ENCODE peak calls at places on chromosomes 7 and 10, in eight cellular contexts. One of them, this sample, is unnamed.

GRCh38 chr7:91165846-91166230 is 98.4 kb upstream of the FZD1 start:
- DNase-seq in memory B cell: no peak
- DNase-seq in NCI-H1417: no peak
- DNase-seq in activated effector memory CD4-positive, alpha-beta T cell treated with anti-CD3 and anti-CD28 coated beads, Interleukin-2, amount 50 U/mL, for 16 hours: no peak
- DNase-seq in HuH-7: no peak
- DNase-seq in small intestine: no peak
- DNase-seq in adrenal gland: no peak
- DNase-seq in nucleus accumbens: no peak
- DNase-seq in this sample: no peak

GRCh38 chr10:86248062-86248461 is 118.5 kb downstream of the GRID1 start:
- DNase-seq in nucleus accumbens: no peak
- DNase-seq in NCI-H1417: no peak
- DNase-seq in memory B cell: no peak
- DNase-seq in HuH-7: no peak
- DNase-seq in activated effector memory CD4-positive, alpha-beta T cell treated with anti-CD3 and anti-CD28 coated beads, Interleukin-2, amount 50 U/mL, for 16 hours: no peak
- DNase-seq in adrenal gland: no peak
- DNase-seq in small intestine: no peak
- DNase-seq in this sample: no peak

GRCh38 chr7:12941512-12941911 is 254.1 kb downstream of the ARL4A start:
- DNase-seq in HuH-7: no peak
- DNase-seq in adrenal gland: no peak
- DNase-seq in activated effector memory CD4-positive, alpha-beta T cell treated with anti-CD3 and anti-CD28 coated beads, Interleukin-2, amount 50 U/mL, for 16 hours: no peak
- DNase-seq in NCI-H1417: no peak
- DNase-seq in memory B cell: no peak
- DNase-seq in small intestine: no peak
- DNase-seq in nucleus accumbens: no peak
- DNase-seq in this sample: no peak

GRCh38 chr7:132179681-132180080 is 396.6 kb downstream of the PLXNA4 start:
- DNase-seq in adrenal gland: no peak
- DNase-seq in activated effector memory CD4-positive, alpha-beta T cell treated with anti-CD3 and anti-CD28 coated beads, Interleukin-2, amount 50 U/mL, for 16 hours: no peak
- DNase-seq in small intestine: no peak
- DNase-seq in NCI-H1417: no peak
- DNase-seq in HuH-7: no peak
- DNase-seq in memory B cell: no peak
- DNase-seq in nucleus accumbens: no peak
- DNase-seq in this sample: no peak

GRCh38 chr7:102813256-102814024 is 64.6 kb downstream of the FAM185A start:
- DNase-seq in nucleus accumbens: no peak
- DNase-seq in small intestine: no peak
- DNase-seq in adrenal gland: no peak
- DNase-seq in NCI-H1417: no peak
- DNase-seq in memory B cell: no peak
- DNase-seq in activated effector memory CD4-positive, alpha-beta T cell treated with anti-CD3 and anti-CD28 coated beads, Interleukin-2, amount 50 U/mL, for 16 hours: no peak
- DNase-seq in HuH-7: no peak
- DNase-seq in this sample: peak

GRCh38 chr7:139646566-139646965 is 123.1 kb downstream of the CLEC2L start:
- DNase-seq in HuH-7: no peak
- DNase-seq in adrenal gland: no peak
- DNase-seq in activated effector memory CD4-positive, alpha-beta T cell treated with anti-CD3 and anti-CD28 coated beads, Interleukin-2, amount 50 U/mL, for 16 hours: no peak
- DNase-seq in small intestine: no peak
- DNase-seq in nucleus accumbens: peak
- DNase-seq in memory B cell: no peak
- DNase-seq in NCI-H1417: no peak
- DNase-seq in this sample: no peak

GRCh38 chr7:33748793-33749192 is 156.5 kb upstream of the BMPER start:
- DNase-seq in adrenal gland: no peak
- DNase-seq in memory B cell: no peak
- DNase-seq in NCI-H1417: no peak
- DNase-seq in activated effector memory CD4-positive, alpha-beta T cell treated with anti-CD3 and anti-CD28 coated beads, Interleukin-2, amount 50 U/mL, for 16 hours: no peak
- DNase-seq in HuH-7: no peak
- DNase-seq in small intestine: no peak
- DNase-seq in nucleus accumbens: no peak
- DNase-seq in this sample: no peak

GRCh38 chr7:32275216-32275979 is 205.2 kb upstream of the PDE1C start:
- DNase-seq in activated effector memory CD4-positive, alpha-beta T cell treated with anti-CD3 and anti-CD28 coated beads, Interleukin-2, amount 50 U/mL, for 16 hours: no peak
- DNase-seq in nucleus accumbens: no peak
- DNase-seq in small intestine: no peak
- DNase-seq in memory B cell: no peak
- DNase-seq in adrenal gland: no peak
- DNase-seq in NCI-H1417: no peak
- DNase-seq in HuH-7: no peak
- DNase-seq in this sample: no peak

GRCh38 chr10:36118289-36118688 is 476.2 kb upstream of the FZD8 start:
- DNase-seq in HuH-7: no peak
- DNase-seq in activated effector memory CD4-positive, alpha-beta T cell treated with anti-CD3 and anti-CD28 coated beads, Interleukin-2, amount 50 U/mL, for 16 hours: no peak
- DNase-seq in NCI-H1417: no peak
- DNase-seq in nucleus accumbens: no peak
- DNase-seq in memory B cell: no peak
- DNase-seq in adrenal gland: no peak
- DNase-seq in small intestine: no peak
- DNase-seq in this sample: no peak

GRCh38 chr10:89954787-89955566 is 253.6 kb downstream of the KIF20B start:
- DNase-seq in nucleus accumbens: no peak
- DNase-seq in NCI-H1417: no peak
- DNase-seq in activated effector memory CD4-positive, alpha-beta T cell treated with anti-CD3 and anti-CD28 coated beads, Interleukin-2, amount 50 U/mL, for 16 hours: no peak
- DNase-seq in HuH-7: no peak
- DNase-seq in adrenal gland: no peak
- DNase-seq in memory B cell: no peak
- DNase-seq in small intestine: no peak
- DNase-seq in this sample: peak

GRCh38 chr10:73866621-73867020 is 7.7 kb downstream of the CAMK2G start:
- DNase-seq in adrenal gland: no peak
- DNase-seq in small intestine: no peak
- DNase-seq in nucleus accumbens: no peak
- DNase-seq in NCI-H1417: no peak
- DNase-seq in memory B cell: no peak
- DNase-seq in activated effector memory CD4-positive, alpha-beta T cell treated with anti-CD3 and anti-CD28 coated beads, Interleukin-2, amount 50 U/mL, for 16 hours: no peak
- DNase-seq in HuH-7: no peak
- DNase-seq in this sample: no peak

GRCh38 chr7:91128574-91129348 is 135.5 kb upstream of the FZD1 start:
- DNase-seq in HuH-7: no peak
- DNase-seq in small intestine: no peak
- DNase-seq in adrenal gland: no peak
- DNase-seq in nucleus accumbens: no peak
- DNase-seq in activated effector memory CD4-positive, alpha-beta T cell treated with anti-CD3 and anti-CD28 coated beads, Interleukin-2, amount 50 U/mL, for 16 hours: no peak
- DNase-seq in memory B cell: no peak
- DNase-seq in NCI-H1417: no peak
- DNase-seq in this sample: no peak

This sample was measured in dermis blood vessel endothelial cell.